ENCODE peak calls at places on chromosomes 6 and 20, in five cellular contexts. W, K, F, D and Z are unnamed samples.

GRCh38 chr6:135212020-135212806 is 31.1 kb downstream of the MYB start:
- DNase-seq in F (no peak), K (no peak), D (no peak), W (no peak), Z (no peak)

GRCh38 chr6:96939019-96939805 is 14.7 kb downstream of the KLHL32 start:
- DNase-seq in W (peak), F (no peak), D (no peak), K (peak), Z (no peak)

GRCh38 chr20:8631271-8631670 is 437.6 kb upstream of the PLCB4 start:
- DNase-seq in W (no peak), F (no peak), D (no peak), K (no peak), Z (no peak)

GRCh38 chr6:106199331-106199730 is 113.2 kb downstream of the PRDM1 start:
- DNase-seq in F (no peak), W (no peak), D (no peak), K (no peak), Z (no peak)

GRCh38 chr6:11712760-11713159 is 65.8 kb downstream of the ADTRP start:
- DNase-seq in W (no peak), K (no peak), F (no peak), D (no peak), Z (no peak)

GRCh38 chr20:33373735-33374605 is 27.3 kb downstream of the CDK5RAP1 start:
- DNase-seq in W (no peak), K (no peak), F (no peak), D (peak), Z (no peak)

GRCh38 chr6:33034554-33034953 is 25.2 kb upstream of the HLA-DOA start:
- DNase-seq in D (no peak), F (no peak), K (no peak), W (no peak), Z (no peak)

GRCh38 chr6:158853072-158853871 is 34.1 kb upstream of the EZR start:
- DNase-seq in F (peak), D (peak), W (peak), K (peak), Z (peak)

GRCh38 chr20:47356220-47356525 is 326 bp downstream of the ZMYND8 start:
- DNase-seq in F (no peak), D (no peak), K (no peak), W (no peak), Z (no peak)

DNA sequence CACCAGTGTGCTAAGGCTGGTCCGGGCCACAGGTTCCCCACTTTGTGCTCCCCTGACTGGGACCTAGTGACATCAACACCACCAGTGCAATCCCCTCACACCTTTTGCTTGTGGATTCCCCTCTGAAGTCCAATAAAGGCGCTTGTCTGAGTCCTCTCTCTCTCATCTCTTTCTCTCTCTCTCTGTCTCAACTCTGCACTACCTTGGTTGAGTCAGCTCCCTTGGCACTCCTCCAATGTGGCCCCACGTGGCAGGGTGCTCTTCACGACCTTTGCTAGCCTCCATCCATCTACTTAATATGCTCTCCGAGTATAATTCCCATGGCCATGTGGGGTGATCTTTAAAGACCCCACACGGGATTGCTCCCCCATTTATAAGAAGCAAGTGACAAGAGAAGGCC is 385.0 kb downstream of the CD83 start:
- DNase-seq in K (peak), W (no peak), F (no peak), D (no peak), Z (no peak)
- TF ChIP-seq CEBPB in K (no peak), W (no peak), F (no peak), D (no peak), Z (no peak)

DNA sequence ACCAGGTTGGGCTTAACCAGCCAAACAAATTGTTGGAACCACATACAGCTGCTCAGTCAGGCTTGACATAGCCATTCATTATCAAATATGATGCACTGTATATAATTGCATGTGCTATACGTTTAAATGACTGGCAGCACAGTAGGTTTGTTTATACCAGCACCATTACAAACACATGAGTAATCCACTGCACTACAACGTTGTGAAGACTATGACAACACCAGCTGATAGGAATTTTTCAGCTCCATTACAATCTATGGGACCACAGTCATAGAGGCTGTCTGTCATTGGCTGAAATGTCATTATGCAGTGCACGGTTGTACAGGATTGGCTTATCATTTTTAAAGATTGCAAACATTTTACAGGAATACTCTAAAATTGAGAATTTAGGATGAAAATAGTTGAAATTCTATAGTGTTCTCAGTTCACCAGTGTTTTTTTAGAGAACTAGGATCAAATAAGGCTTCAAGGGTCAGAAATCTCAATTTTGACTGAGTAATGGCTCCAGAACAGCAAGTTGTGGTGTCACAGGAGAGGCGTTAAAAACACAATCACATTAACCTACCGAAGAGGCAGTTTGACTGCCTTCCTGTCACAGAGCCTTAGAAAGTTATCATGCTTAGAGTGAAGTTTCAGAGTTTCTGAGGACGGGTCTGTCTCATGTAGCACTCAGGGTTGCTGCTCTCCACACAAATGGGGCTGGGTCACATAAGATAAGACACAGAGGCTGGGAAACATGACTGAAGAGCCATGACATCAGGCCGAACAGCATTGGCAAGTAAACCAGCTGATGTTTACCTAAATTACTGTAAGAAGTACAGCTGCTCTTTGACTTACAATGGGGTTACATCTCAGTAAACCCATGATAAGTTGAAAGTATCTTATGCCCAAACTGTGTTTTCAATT is 60.7 kb upstream of the SMLR1 start:
- DNase-seq in K (no peak), W (no peak), D (no peak), F (no peak), Z (no peak)
- TF ChIP-seq SIN3A in K (no peak), W (no peak), D (no peak), F (no peak), Z (no peak)

GRCh38 chr6:149985506-149985937 is 21.8 kb downstream of the ULBP1 start:
- DNase-seq in D (no peak), F (no peak), K (no peak), W (no peak), Z (no peak)
- TF ChIP-seq CEBPB in D (no peak), F (no peak), K (no peak), W (no peak), Z (no peak)

DNA sequence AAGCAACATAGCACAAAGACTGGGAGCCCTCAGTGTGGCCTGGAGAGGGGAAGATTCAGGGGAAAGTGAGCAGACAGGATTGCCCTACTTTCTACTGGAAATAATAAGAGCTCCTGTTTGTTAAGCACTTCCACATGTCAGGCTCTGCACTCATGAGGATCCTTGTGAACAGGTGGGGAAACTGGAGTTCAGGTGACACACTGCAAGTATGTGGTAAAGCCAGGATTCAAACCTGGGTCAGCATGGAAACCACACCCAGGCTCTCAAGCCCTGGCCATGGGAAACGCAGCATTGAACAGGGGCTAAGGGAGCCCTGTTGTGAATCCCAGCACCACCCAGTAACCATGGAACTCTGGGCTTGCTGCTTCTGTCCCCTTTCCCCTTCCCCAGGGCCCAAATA is 42.8 kb upstream of the ID1 start:
- DNase-seq in D (no peak), F (no peak), W (peak), K (no peak), Z (no peak)
- TF ChIP-seq SIN3A in D (no peak), F (no peak), W (no peak), K (no peak), Z (no peak)

GRCh38 chr6:52364480-52365166 is 2.7 kb downstream of the PAQR8 start:
- DNase-seq in F (no peak), K (no peak), D (no peak), W (no peak), Z (no peak)
- TF ChIP-seq CEBPB in F (no peak), K (no peak), D (no peak), W (no peak), Z (no peak)

GRCh38 chr6:152098683-152099082 is 291.2 kb downstream of the ESR1 start:
- DNase-seq in W (no peak), D (no peak), K (no peak), F (no peak), Z (no peak)

GRCh38 chr6:152094992-152095592 is 287.6 kb downstream of the ESR1 start:
- DNase-seq in D (peak), K (peak), F (peak), W (peak), Z (no peak)

GRCh38 chr6:152094276-152094675 is 286.8 kb downstream of the ESR1 start:
- DNase-seq in K (no peak), F (no peak), W (no peak), D (no peak), Z (no peak)

GRCh38 chr6:152096863-152097496 is 289.5 kb downstream of the ESR1 start:
- DNase-seq in D (no peak), F (no peak), K (no peak), W (no peak), Z (no peak)

GRCh38 chr6:152099816-152100618 is 292.5 kb downstream of the ESR1 start:
- DNase-seq in K (no peak), D (no peak), F (no peak), W (no peak), Z (no peak)
- TF ChIP-seq SIN3A in K (no peak), D (no peak), F (no peak), W (no peak), Z (no peak)